ENCODE peak calls at places on chromosomes 16 and 17, in five cellular contexts. M is fibroblast of lung, Y is Peyer's patch, D is ovary, H is endothelial cell. U is an unnamed sample.

GRCh38 chr16:49333268-49333597 is 40.4 kb upstream of the C16orf78 start:
- DNase-seq in H (no peak), D (no peak), Y (no peak), M (no peak), U (no peak)

GRCh38 chr17:80122926-80123505 is 21.6 kb downstream of the GAA start:
- DNase-seq in Y (no peak), D (no peak), H (no peak), M (no peak), U (no peak)

GRCh38 chr17:1087381-1088241 is 90.7 kb downstream of the TIMM22 start:
- DNase-seq in M (no peak), D (peak; percentile 62), Y (no peak), H (peak; percentile 49), U (peak; percentile 65)

GRCh38 chr17:81509048-81509686 is 3.4 kb downstream of the ACTG1 start:
- DNase-seq in H (no peak), D (no peak), Y (no peak), M (peak; percentile 35), U (no peak)

GRCh38 chr16:29686740-29687327 is 7.9 kb downstream of the QPRT start:
- DNase-seq in M (no peak), H (no peak), Y (no peak), D (no peak), U (no peak)

GRCh38 chr17:82497483-82498405 is 21.8 kb upstream of the FOXK2 start:
- DNase-seq in M (peak; percentile 49), H (peak; percentile 31), Y (peak; percentile 42), D (peak; percentile 52), U (peak; percentile 54)

GRCh38 chr17:38469875-38470274 is 41.6 kb downstream of the ARHGAP23 start:
- DNase-seq in M (peak; percentile 70), H (no peak), Y (no peak), D (no peak), U (no peak)

GRCh38 chr17:39063681-39064069 is 87.8 kb downstream of the PLXDC1 start:
- DNase-seq in H (no peak), Y (no peak), D (no peak), M (no peak), U (no peak)

GRCh38 chr16:3665508-3665907 is 11.0 kb downstream of the DNASE1 start:
- DNase-seq in D (no peak), Y (no peak), H (no peak), M (no peak), U (no peak)

GRCh38 chr16:88633684-88634140 is 4.7 kb upstream of the IL17C start:
- DNase-seq in D (peak; percentile 24), M (no peak), H (peak; percentile 57), Y (peak; percentile 61), U (peak; percentile 20)

GRCh38 chr17:80688994-80689635 is 144.5 kb downstream of the RPTOR start:
- DNase-seq in Y (no peak), H (no peak), D (no peak), M (no peak), U (no peak)

GRCh38 chr17:81285179-81285878 is 9.8 kb downstream of the SLC38A10 start:
- DNase-seq in H (peak; percentile 71), M (peak; percentile 21), D (no peak), Y (peak; percentile 59), U (no peak)

GRCh38 chr16:88649924-88650748 is 717 bp downstream of the CYBA start:
- DNase-seq in H (no peak), M (no peak), Y (peak; percentile 66), D (no peak), U (peak; percentile 68)

GRCh38 chr17:19760781-19761180 is 12.7 kb upstream of the ALDH3A1 start:
- DNase-seq in D (no peak), Y (peak; percentile 10), H (no peak), M (no peak), U (no peak)

GRCh38 chr17:75856062-75856681 is 1.0 kb upstream of the WBP2 start:
- DNase-seq in D (no peak), M (no peak), Y (peak; percentile 66), H (no peak), U (no peak)

GRCh38 chr16:85665373-85665740 is 23.4 kb downstream of the GINS2 start:
- DNase-seq in D (no peak), M (no peak), Y (no peak), H (no peak), U (no peak)

GRCh38 chr17:45771473-45771959 is 12.6 kb upstream of the CRHR1 start:
- DNase-seq in D (no peak), Y (no peak), M (no peak), H (no peak), U (no peak)

GRCh38 chr16:14333361-14333760 is 262.2 kb downstream of the MRTFB start:
- DNase-seq in Y (no peak), H (no peak), M (no peak), D (no peak), U (no peak)

GRCh38 chr17:75754378-75755204 is 10.4 kb downstream of the GALK1 start:
- DNase-seq in H (no peak), D (no peak), Y (no peak), M (no peak), U (no peak)

GRCh38 chr17:38676706-38677504 is 2.1 kb upstream of the EPOP start:
- DNase-seq in Y (peak; percentile 77), M (peak; percentile 80), D (peak; percentile 84), H (peak; percentile 88), U (peak; percentile 82)

GRCh38 chr16:2846511-2847310 is 11.3 kb downstream of the PRSS22 start:
- DNase-seq in M (peak; percentile 10), Y (no peak), H (no peak), D (no peak), U (no peak)

GRCh38 chr16:414395-415169 is 10.9 kb upstream of the RAB11FIP3 start:
- DNase-seq in D (no peak), H (no peak), Y (no peak), M (no peak), U (no peak)

GRCh38 chr16:21159281-21159951 is 942 bp downstream of the LDAF1 start:
- DNase-seq in M (peak; percentile 10), H (peak; percentile 22), Y (peak; percentile 29), D (peak; percentile 53), U (peak; percentile 55)

GRCh38 chr17:44198721-44199552 is 747 bp downstream of the ATXN7L3 start:
- DNase-seq in D (peak; percentile 75), H (peak; percentile 77), Y (peak; percentile 60), M (peak; percentile 59), U (peak; percentile 72)

GRCh38 chr17:29148790-29149430 is 31.3 kb downstream of the MYO18A start:
- DNase-seq in Y (peak; percentile 94), D (peak; percentile 93), M (peak; percentile 91), H (peak; percentile 97), U (peak; percentile 98)

GRCh38 chr16:86692476-86692875 is 114.1 kb downstream of the FOXL1 start:
- DNase-seq in D (no peak), H (no peak), Y (no peak), M (no peak), U (no peak)

GRCh38 chr17:78401891-78402290 is 23.4 kb downstream of the PGS1 start:
- DNase-seq in M (no peak), D (no peak), Y (no peak), H (no peak), U (no peak)

GRCh38 chr16:14109077-14109775 is 38.1 kb downstream of the MRTFB start:
- DNase-seq in M (no peak), H (no peak), D (no peak), Y (no peak), U (no peak)

GRCh38 chr17:29573871-29574731 is 5.6 kb downstream of the TP53I13 start:
- DNase-seq in H (no peak), M (no peak), D (no peak), Y (no peak), U (peak; percentile 1)

GRCh38 chr17:48162305-48162934 is 54.9 kb downstream of the SNX11 start:
- DNase-seq in H (no peak), D (no peak), Y (no peak), M (no peak), U (no peak)

GRCh38 chr17:4599505-4600281 is 15.4 kb downstream of the SMTNL2 start:
- DNase-seq in M (peak; percentile 91), D (peak; percentile 86), Y (no peak), H (peak; percentile 4), U (peak; percentile 77)

GRCh38 chr17:19470529-19471261 is 59.7 kb downstream of the RNF112 start:
- DNase-seq in Y (peak; percentile 20), H (no peak), M (peak; percentile 77), D (peak; percentile 69), U (peak; percentile 44)

GRCh38 chr16:58449306-58449705 is 50.6 kb upstream of the NDRG4 start:
- DNase-seq in Y (no peak), M (no peak), H (no peak), D (no peak), U (no peak)

GRCh38 chr17:29172589-29172988 is 7.6 kb downstream of the MYO18A start:
- DNase-seq in D (no peak), M (no peak), H (no peak), Y (no peak), U (no peak)

GRCh38 chr17:41340496-41340895 is 10.1 kb downstream of the KRT33A start:
- DNase-seq in Y (no peak), M (no peak), H (no peak), D (no peak), U (no peak)
- TF ChIP-seq CTCF in Y (no peak), M (no peak), H (no peak), D (no peak), U (no peak)

GRCh38 chr17:12866244-12866643 is 76.9 kb downstream of the ARHGAP44 start:
- DNase-seq in M (no peak), D (no peak), Y (no peak), H (no peak), U (no peak)
- TF ChIP-seq CTCF in M (no peak), D (no peak), Y (no peak), H (no peak), U (no peak)

GRCh38 chr17:41456206-41456605 is 11.0 kb downstream of the KRT32 start:
- DNase-seq in D (no peak), H (no peak), Y (no peak), M (no peak), U (no peak)
- TF ChIP-seq CTCF in D (no peak), H (no peak), Y (no peak), M (peak; percentile 19), U (no peak)

GRCh38 chr17:21278304-21279197 is 6.0 kb upstream of the MAP2K3 start:
- DNase-seq in H (no peak), M (no peak), D (no peak), Y (peak; percentile 62), U (no peak)
- TF ChIP-seq CTCF in H (no peak), M (no peak), D (no peak), Y (peak; percentile 41), U (no peak)

GRCh38 chr17:18319604-18320256 is 4.6 kb downstream of the SMCR8 start:
- DNase-seq in H (peak; percentile 51), D (no peak), Y (no peak), M (peak; percentile 74), U (peak; percentile 53)
- TF ChIP-seq CTCF in H (no peak), D (no peak), Y (peak; percentile 34), M (peak; percentile 56), U (peak; percentile 46)

GRCh38 chr16:79415983-79416641 is 184.4 kb downstream of the MAF start:
- DNase-seq in Y (no peak), M (no peak), D (no peak), H (no peak), U (no peak)
- TF ChIP-seq CTCF in Y (no peak), M (no peak), D (no peak), H (no peak), U (no peak)

GRCh38 chr17:63113167-63113566 is 147.1 kb downstream of the TANC2 start:
- DNase-seq in Y (no peak), M (peak; percentile 21), D (no peak), H (no peak), U (no peak)
- TF ChIP-seq CTCF in Y (peak; percentile 49), M (peak; percentile 15), D (no peak), H (no peak), U (no peak)

U was measured in nephron progenitor cell.